ENCODE peak calls at places on chromosomes 11 and 22, in ten cellular contexts. Y is hepatocyte; E is effector memory CD8-positive, alpha-beta T cell; T is activated T-cell treated with anti-CD3 and anti-CD28 coated beads for 48 hours; M is A172; W is foreskin fibroblast; X is H7; L is fibroblast of the conjunctiva; N is activated CD4-positive, alpha-beta T cell treated with anti-CD3 and anti-CD28 coated beads for 24 hours; F is stimulated activated CD4-positive, alpha-beta T cell treated with anti-CD3 and anti-CD28 coated beads, TNF-alpha, amount 100 ng/mL, for 24 hours. K is an unnamed sample.

GRCh38 chr22:44975444-44976262 is 34.2 kb downstream of the PHF21B start:
- DNase-seq in F (peak; percentile 31), X (peak; percentile 97), E (peak; percentile 32), N (peak; percentile 33), T (peak; percentile 77), M (peak; percentile 61), Y (peak; percentile 94), L (peak; percentile 68), W (peak; percentile 87), K (peak; percentile 80)

GRCh38 chr22:24486501-24486921 is 8.6 kb upstream of the UPB1 start:
- DNase-seq in M (peak; percentile 60), N (no peak), F (no peak), X (no peak), E (no peak), W (peak; percentile 52), T (peak; percentile 30), L (peak; percentile 26), Y (no peak), K (peak; percentile 93)

GRCh38 chr11:60844045-60844869 is 2.3 kb downstream of the CCDC86 start:
- DNase-seq in E (no peak), L (no peak), X (no peak), W (peak; percentile 75), Y (no peak), T (no peak), N (no peak), F (no peak), M (no peak), K (no peak)

GRCh38 chr11:70751142-70751734 is 352.9 kb downstream of the CTTN start:
- DNase-seq in W (no peak), T (no peak), F (no peak), X (no peak), E (no peak), M (no peak), L (no peak), N (no peak), Y (no peak), K (peak; percentile 13)

GRCh38 chr11:100356035-100356434 is 331.1 kb upstream of the ARHGAP42 start:
- DNase-seq in T (no peak), L (no peak), M (no peak), W (no peak), N (no peak), Y (no peak), X (no peak), F (no peak), E (no peak), K (no peak)

GRCh38 chr11:125494987-125495725 is 909 bp downstream of the FEZ1 start:
- DNase-seq in Y (peak; percentile 47), F (no peak), T (no peak), L (no peak), E (peak; percentile 6), X (peak; percentile 85), W (peak; percentile 71), M (no peak), N (no peak), K (no peak)

GRCh38 chr22:41603873-41604332 is 14.3 kb upstream of the PMM1 start:
- DNase-seq in E (peak; percentile 58), M (no peak), Y (no peak), N (peak; percentile 29), F (peak; percentile 15), T (peak; percentile 55), W (no peak), X (no peak), L (no peak), K (peak; percentile 87)

GRCh38 chr11:75492181-75492820 is 33.4 kb downstream of the GDPD5 start:
- DNase-seq in M (peak; percentile 76), W (no peak), T (peak; percentile 43), Y (no peak), L (no peak), N (peak; percentile 38), X (no peak), E (peak; percentile 24), F (peak; percentile 25), K (peak; percentile 63)

GRCh38 chr11:75317446-75318122 is 33.9 kb downstream of the ARRB1 start:
- DNase-seq in E (no peak), Y (no peak), W (no peak), F (no peak), M (no peak), T (no peak), X (no peak), L (no peak), N (no peak), K (no peak)

GRCh38 chr11:926341-926916 is 759 bp downstream of the AP2A2 start:
- DNase-seq in F (no peak), Y (peak; percentile 60), X (peak; percentile 84), N (no peak), T (no peak), W (peak; percentile 82), E (no peak), L (peak; percentile 34), M (peak; percentile 69), K (no peak)

GRCh38 chr11:79236541-79236971 is 204.3 kb downstream of the TENM4 start:
- DNase-seq in L (peak; percentile 14), N (no peak), Y (no peak), W (peak; percentile 97), X (no peak), E (no peak), T (no peak), F (no peak), M (no peak), K (no peak)

GRCh38 chr11:86938203-86938899 is 16.8 kb downstream of the FZD4 start:
- DNase-seq in M (no peak), T (no peak), Y (no peak), N (no peak), E (no peak), X (no peak), F (no peak), L (no peak), W (no peak), K (no peak)

GRCh38 chr11:17734418-17734911 is at the start of gene KCNC1:
- DNase-seq in N (no peak), L (no peak), W (peak; percentile 72), T (no peak), M (peak; percentile 16), Y (peak; percentile 78), F (no peak), X (peak; percentile 92), E (no peak), K (no peak)

GRCh38 chr22:24985824-24986214 is 33.3 kb downstream of the KIAA1671 start:
- DNase-seq in X (peak; percentile 13), F (no peak), M (peak; percentile 82), E (no peak), Y (no peak), W (peak; percentile 29), T (no peak), L (no peak), N (no peak), K (no peak)

GRCh38 chr11:73366953-73367352 is 9.2 kb upstream of the RELT start:
- DNase-seq in N (no peak), W (no peak), F (no peak), L (no peak), M (no peak), E (no peak), X (no peak), Y (no peak), T (no peak), K (no peak)

GRCh38 chr11:27317751-27318150 is 45.3 kb downstream of the CCDC34 start:
- DNase-seq in N (no peak), L (no peak), W (peak; percentile 78), Y (peak; percentile 26), M (peak; percentile 68), E (no peak), T (no peak), X (peak; percentile 30), F (no peak), K (no peak)

K was measured in MV-4-11.